ENCODE peak calls at places on chromosomes 5 and 9, in five cellular contexts. R, F, O, I and B are unnamed samples.

GRCh38 chr9:130570200-130570599 is 9.2 kb upstream of the FUBP3 start:
- DNase-seq in F (no peak), I (no peak), R (no peak), O (peak; percentile 9), B (peak; percentile 42)

GRCh38 chr5:113526421-113526820 is 12.9 kb downstream of the YTHDC2 start:
- DNase-seq in O (no peak), F (no peak), R (no peak), I (no peak), B (no peak)

GRCh38 chr9:95182854-95183563 is 134.5 kb downstream of the FANCC start:
- DNase-seq in I (no peak), F (no peak), O (no peak), R (no peak), B (no peak)

GRCh38 chr5:33448118-33448517 is 7.4 kb downstream of the TARS1 start:
- DNase-seq in I (no peak), O (no peak), R (no peak), F (no peak), B (no peak)

GRCh38 chr9:129242971-129243561 is 65.0 kb upstream of the IER5L start:
- DNase-seq in F (peak; percentile 53), R (no peak), I (no peak), O (no peak), B (no peak)

GRCh38 chr9:120265791-120266190 is 314.2 kb downstream of the CDK5RAP2 start:
- DNase-seq in O (no peak), R (no peak), I (no peak), F (no peak), B (no peak)

GRCh38 chr9:89808076-89808701 is 203.4 kb downstream of the GADD45G start:
- DNase-seq in F (no peak), I (no peak), O (no peak), R (peak; percentile 39), B (no peak)

GRCh38 chr9:120904999-120905793 is 21.4 kb downstream of the TRAF1 start:
- DNase-seq in F (no peak), R (no peak), O (no peak), I (no peak), B (no peak)

GRCh38 chr9:91143642-91144041 is 218.1 kb downstream of the AUH start:
- DNase-seq in O (no peak), R (no peak), I (no peak), F (no peak), B (no peak)

GRCh38 chr5:96177303-96177869 is 215.7 kb upstream of the ELL2 start:
- DNase-seq in O (no peak), I (no peak), R (no peak), F (peak; percentile 91), B (no peak)

GRCh38 chr5:179033004-179033580 is 9.5 kb downstream of the ZNF879 start:
- DNase-seq in O (no peak), R (no peak), F (no peak), I (no peak), B (no peak)

GRCh38 chr9:98009926-98010325 is 26.8 kb downstream of the ANP32B start:
- DNase-seq in O (no peak), I (no peak), F (no peak), R (no peak), B (peak; percentile 91)

GRCh38 chr9:128192601-128193371 is 1.4 kb upstream of the CIZ1 start:
- DNase-seq in O (peak; percentile 79), F (peak; percentile 76), I (peak; percentile 90), R (peak; percentile 88), B (peak; percentile 89)

GRCh38 chr5:140227046-140227445 is 52.1 kb downstream of the CYSTM1 start:
- DNase-seq in I (no peak), R (no peak), F (no peak), O (no peak), B (no peak)

GRCh38 chr9:18362901-18363685 is 110.9 kb upstream of the ADAMTSL1 start:
- DNase-seq in F (no peak), O (no peak), R (no peak), I (peak; percentile 24), B (peak; percentile 51)

GRCh38 chr5:2663489-2663888 is 88.0 kb downstream of the IRX2 start:
- DNase-seq in I (no peak), R (no peak), F (no peak), O (no peak), B (no peak)

GRCh38 chr9:131402073-131402472 is 8.2 kb downstream of the PRRC2B start:
- DNase-seq in I (no peak), O (no peak), R (no peak), F (peak; percentile 67), B (no peak)

GRCh38 chr9:91220021-91220420 is 141.7 kb downstream of the AUH start:
- DNase-seq in R (no peak), F (no peak), I (no peak), O (no peak), B (no peak)

GRCh38 chr5:10530601-10531320 is 33.1 kb upstream of the ANKRD33B start:
- DNase-seq in F (no peak), R (no peak), I (no peak), O (no peak), B (no peak)

GRCh38 chr9:131530930-131531832 is at the start of gene UCK1:
- DNase-seq in O (peak; percentile 72), R (peak; percentile 97), I (peak; percentile 68), F (peak; percentile 76), B (peak; percentile 86)

GRCh38 chr9:80156262-80156661 is 584.5 kb downstream of the TLE4 start:
- DNase-seq in I (no peak), R (no peak), O (no peak), F (no peak), B (no peak)